ENCODE peak calls at places on chromosomes 7 and 10, in four cellular contexts. L is AG09309; M is activated CD8-positive, alpha-beta T cell treated with anti-CD3 and anti-CD28 coated beads for 36 hours; F is activated CD8-positive, alpha-beta memory T cell treated with anti-CD3 and anti-CD28 coated beads for 48 hours. J is an unnamed sample.

GRCh38 chr7:141568227-141568626 is 17.0 kb downstream of the AGK start:
- DNase-seq in L (no peak), F (no peak), M (no peak), J (no peak)

GRCh38 chr7:158188676-158189075 is 398.9 kb downstream of the PTPRN2 start:
- DNase-seq in L (no peak), F (no peak), M (no peak), J (no peak)

GRCh38 chr7:272108-272615 is 17.8 kb upstream of the FOXL3 start:
- DNase-seq in M (no peak), L (no peak), F (no peak), J (no peak)

GRCh38 chr7:31550432-31550831 is 36.5 kb downstream of the ITPRID1 start:
- DNase-seq in M (no peak), F (no peak), L (no peak), J (no peak)

GRCh38 chr7:2894118-2894940 is 50.2 kb upstream of the GNA12 start:
- DNase-seq in F (peak), L (no peak), M (peak), J (no peak)

GRCh38 chr10:55629792-55630490 is 731.1 kb downstream of the ZWINT start:
- DNase-seq in L (no peak), M (peak), F (no peak), J (peak)

GRCh38 chr7:99102809-99103690 is 40.9 kb downstream of the SMURF1 start:
- DNase-seq in F (no peak), L (no peak), M (peak), J (no peak)

GRCh38 chr10:130751851-130752250 is 559.7 kb downstream of the TCERG1L start:
- DNase-seq in M (no peak), L (no peak), F (no peak), J (no peak)

GRCh38 chr7:105279688-105280007 is 109.1 kb downstream of the SRPK2 start:
- DNase-seq in L (no peak), F (no peak), M (no peak), J (no peak)

GRCh38 chr10:88108115-88108610 is 244.7 kb downstream of the PTEN start:
- DNase-seq in F (no peak), L (no peak), M (no peak), J (no peak)

GRCh38 chr7:68707146-68707545 is 891.1 kb upstream of the AUTS2 start:
- DNase-seq in M (no peak), L (no peak), F (no peak), J (no peak)

GRCh38 chr10:100831742-100832141 is 81.0 kb upstream of the SLF2 start:
- DNase-seq in L (no peak), F (no peak), M (no peak), J (no peak)

GRCh38 chr10:102133373-102134195 is 744 bp downstream of the PPRC1 start:
- DNase-seq in L (no peak), F (no peak), M (peak), J (peak)

GRCh38 chr10:60944159-60944909 is at the start of gene RHOBTB1:
- DNase-seq in F (no peak), M (peak), L (no peak), J (peak)

GRCh38 chr7:44486693-44487092 is 3.8 kb downstream of the NUDCD3 start:
- DNase-seq in F (no peak), M (peak), L (no peak), J (peak)

GRCh38 chr10:32326119-32326518 is 20.8 kb downstream of the EPC1 start:
- DNase-seq in L (no peak), M (peak), F (no peak), J (no peak)

GRCh38 chr7:20786779-20787651 is at the start of gene SP8:
- DNase-seq in L (no peak), F (no peak), M (peak), J (no peak)

GRCh38 chr10:91242940-91243339 is 22.5 kb downstream of the PCGF5 start:
- DNase-seq in F (no peak), L (no peak), M (peak), J (no peak)

GRCh38 chr7:56033671-56034432 is 17.4 kb downstream of the PSPH start:
- DNase-seq in L (peak), F (peak), M (peak), J (peak)

GRCh38 chr7:111763221-111763791 is 201.0 kb upstream of the IMMP2L start:
- DNase-seq in F (no peak), L (peak), M (peak), J (peak)

GRCh38 chr7:44541876-44542610 is 913 bp upstream of the NPC1L1 start:
- DNase-seq in L (no peak), M (no peak), F (no peak), J (no peak)

GRCh38 chr7:143295870-143296269 is 7.7 kb downstream of the CASP2 start:
- DNase-seq in F (no peak), L (peak), M (no peak), J (peak)

GRCh38 chr7:26705567-26705966 is 158.8 kb downstream of the SKAP2 start:
- DNase-seq in M (no peak), L (peak), F (no peak), J (peak)

GRCh38 chr7:117126631-117127030 is 173.3 kb downstream of the ST7 start:
- DNase-seq in F (no peak), M (no peak), L (no peak), J (no peak)

GRCh38 chr10:34319197-34319846 is 495.8 kb downstream of the PARD3 start:
- DNase-seq in F (no peak), M (no peak), L (peak), J (no peak)

GRCh38 chr7:50502947-50503346 is 52.8 kb upstream of the FIGNL1 start:
- DNase-seq in F (no peak), L (no peak), M (no peak), J (no peak)

GRCh38 chr10:72694476-72695369 is 2.8 kb downstream of the MCU start:
- DNase-seq in L (no peak), F (no peak), M (no peak), J (peak)

GRCh38 chr10:65793738-65794425 is 1132.0 kb upstream of the LRRTM3 start:
- DNase-seq in F (no peak), L (no peak), M (no peak), J (no peak)

GRCh38 chr7:148909560-148909959 is 25.5 kb upstream of the EZH2 start:
- DNase-seq in F (no peak), M (no peak), L (no peak), J (no peak)

GRCh38 chr10:1345368-1345767 is 289.2 kb downstream of the WDR37 start:
- DNase-seq in M (no peak), F (no peak), L (no peak), J (no peak)

GRCh38 chr7:44307905-44308740 is 17.3 kb downstream of the CAMK2B start:
- DNase-seq in M (no peak), L (no peak), F (no peak), J (no peak)

GRCh38 chr7:16494955-16495719 is 29.6 kb upstream of the SOSTDC1 start:
- DNase-seq in M (no peak), F (no peak), L (no peak), J (no peak)

GRCh38 chr7:80127412-80128150 is 7.0 kb upstream of the GNAI1 start:
- DNase-seq in M (no peak), F (no peak), L (no peak), J (no peak)

GRCh38 chr7:82964150-82964882 is 198.4 kb downstream of the PCLO start:
- DNase-seq in L (no peak), F (no peak), M (no peak), J (no peak)

J was measured in kidney glomerular epithelial cell.